ENCODE peak calls at places on chromosome 7, in eight cellular contexts. One of them, this sample, is unnamed.
A peak's percentile ranks its signal among the peaks of the same experiment; 100 is the strongest.

GRCh38 chr7:129950191-129950940 is 2.4 kb downstream of the UBE2H start:
- DNase-seq in foreskin fibroblast: no peak
- DNase-seq in astrocyte of the spinal cord: peak; percentile 45
- DNase-seq in spleen: no peak
- DNase-seq in WTC11: no peak
- DNase-seq in neural progenitor cell: peak; percentile 73
- DNase-seq in kidney: peak; percentile 11
- DNase-seq in AG04449: no peak
- DNase-seq in this sample: no peak

GRCh38 chr7:99380823-99381663 is 6.5 kb downstream of the ARPC1B start:
- DNase-seq in WTC11: no peak
- DNase-seq in AG04449: no peak
- DNase-seq in astrocyte of the spinal cord: no peak
- DNase-seq in neural progenitor cell: no peak
- DNase-seq in spleen: peak; percentile 94
- DNase-seq in foreskin fibroblast: no peak
- DNase-seq in kidney: peak; percentile 83
- DNase-seq in this sample: peak; percentile 67

GRCh38 chr7:63233881-63234280 is 764.8 kb upstream of the ZNF722 start:
- DNase-seq in AG04449: no peak
- DNase-seq in neural progenitor cell: no peak
- DNase-seq in spleen: no peak
- DNase-seq in astrocyte of the spinal cord: no peak
- DNase-seq in foreskin fibroblast: no peak
- DNase-seq in WTC11: no peak
- DNase-seq in kidney: no peak
- DNase-seq in this sample: no peak

GRCh38 chr7:116902811-116903210 is 40.4 kb downstream of the CAPZA2 start:
- DNase-seq in spleen: no peak
- DNase-seq in neural progenitor cell: no peak
- DNase-seq in foreskin fibroblast: no peak
- DNase-seq in kidney: no peak
- DNase-seq in astrocyte of the spinal cord: no peak
- DNase-seq in AG04449: no peak
- DNase-seq in WTC11: no peak
- DNase-seq in this sample: no peak

GRCh38 chr7:139884441-139884840 is 55.4 kb downstream of the TBXAS1 start:
- DNase-seq in kidney: no peak
- DNase-seq in WTC11: no peak
- DNase-seq in neural progenitor cell: no peak
- DNase-seq in spleen: no peak
- DNase-seq in astrocyte of the spinal cord: no peak
- DNase-seq in AG04449: no peak
- DNase-seq in foreskin fibroblast: no peak
- DNase-seq in this sample: no peak

GRCh38 chr7:148729984-148730733 is 31.5 kb downstream of the CUL1 start:
- DNase-seq in astrocyte of the spinal cord: no peak
- DNase-seq in foreskin fibroblast: peak; percentile 38
- DNase-seq in WTC11: no peak
- DNase-seq in neural progenitor cell: no peak
- DNase-seq in AG04449: no peak
- DNase-seq in kidney: no peak
- DNase-seq in spleen: no peak
- DNase-seq in this sample: no peak

GRCh38 chr7:132548489-132549078 is 27.7 kb downstream of the PLXNA4 start:
- DNase-seq in spleen: no peak
- DNase-seq in foreskin fibroblast: peak; percentile 80
- DNase-seq in astrocyte of the spinal cord: peak; percentile 89
- DNase-seq in AG04449: no peak
- DNase-seq in neural progenitor cell: no peak
- DNase-seq in WTC11: no peak
- DNase-seq in kidney: no peak
- DNase-seq in this sample: no peak

GRCh38 chr7:53602817-53603418 is 567.5 kb downstream of the POM121L12 start:
- DNase-seq in AG04449: no peak
- DNase-seq in kidney: no peak
- DNase-seq in astrocyte of the spinal cord: no peak
- DNase-seq in foreskin fibroblast: no peak
- DNase-seq in neural progenitor cell: no peak
- DNase-seq in spleen: no peak
- DNase-seq in WTC11: no peak
- DNase-seq in this sample: no peak

GRCh38 chr7:100156331-100157068 is 2.0 kb downstream of the TRAPPC14 start:
- DNase-seq in spleen: peak; percentile 78
- DNase-seq in AG04449: no peak
- DNase-seq in foreskin fibroblast: no peak
- DNase-seq in kidney: no peak
- DNase-seq in neural progenitor cell: no peak
- DNase-seq in WTC11: no peak
- DNase-seq in astrocyte of the spinal cord: no peak
- DNase-seq in this sample: no peak

GRCh38 chr7:116953727-116954442 is 584 bp downstream of the ST7 start:
- DNase-seq in spleen: peak; percentile 90
- DNase-seq in foreskin fibroblast: peak; percentile 81
- DNase-seq in kidney: peak; percentile 85
- DNase-seq in astrocyte of the spinal cord: peak; percentile 85
- DNase-seq in AG04449: peak; percentile 45
- DNase-seq in WTC11: peak; percentile 54
- DNase-seq in neural progenitor cell: peak; percentile 80
- DNase-seq in this sample: peak; percentile 60

GRCh38 chr7:139704308-139704879 is 73.4 kb downstream of the HIPK2 start:
- DNase-seq in foreskin fibroblast: no peak
- DNase-seq in astrocyte of the spinal cord: no peak
- DNase-seq in WTC11: no peak
- DNase-seq in spleen: no peak
- DNase-seq in kidney: no peak
- DNase-seq in AG04449: no peak
- DNase-seq in neural progenitor cell: no peak
- DNase-seq in this sample: no peak

GRCh38 chr7:95473276-95473985 is 12.3 kb upstream of the ASB4 start:
- DNase-seq in spleen: no peak
- DNase-seq in neural progenitor cell: peak; percentile 81
- DNase-seq in WTC11: no peak
- DNase-seq in kidney: no peak
- DNase-seq in AG04449: no peak
- DNase-seq in foreskin fibroblast: no peak
- DNase-seq in astrocyte of the spinal cord: no peak
- DNase-seq in this sample: no peak

GRCh38 chr7:38964921-38965320 is 12.8 kb upstream of the POU6F2 start:
- DNase-seq in kidney: no peak
- DNase-seq in spleen: no peak
- DNase-seq in neural progenitor cell: no peak
- DNase-seq in foreskin fibroblast: no peak
- DNase-seq in astrocyte of the spinal cord: no peak
- DNase-seq in WTC11: no peak
- DNase-seq in AG04449: no peak
- DNase-seq in this sample: no peak

GRCh38 chr7:45098983-45099839 is 10.4 kb upstream of the NACAD start:
- DNase-seq in neural progenitor cell: no peak
- DNase-seq in spleen: no peak
- DNase-seq in foreskin fibroblast: no peak
- DNase-seq in WTC11: no peak
- DNase-seq in kidney: no peak
- DNase-seq in astrocyte of the spinal cord: no peak
- DNase-seq in AG04449: no peak
- DNase-seq in this sample: no peak

GRCh38 chr7:73387908-73388414 is 45.6 kb upstream of the FZD9 start:
- DNase-seq in foreskin fibroblast: no peak
- DNase-seq in neural progenitor cell: no peak
- DNase-seq in astrocyte of the spinal cord: no peak
- DNase-seq in spleen: no peak
- DNase-seq in AG04449: no peak
- DNase-seq in WTC11: no peak
- DNase-seq in kidney: no peak
- DNase-seq in this sample: no peak

GRCh38 chr7:157411580-157411979 is 74.8 kb downstream of the DNAJB6 start:
- DNase-seq in WTC11: peak; percentile 71
- DNase-seq in AG04449: no peak
- DNase-seq in astrocyte of the spinal cord: no peak
- DNase-seq in foreskin fibroblast: no peak
- DNase-seq in neural progenitor cell: no peak
- DNase-seq in kidney: peak; percentile 32
- DNase-seq in spleen: peak; percentile 63
- DNase-seq in this sample: no peak

GRCh38 chr7:73442903-73443542 is 9.4 kb downstream of the FZD9 start:
- DNase-seq in neural progenitor cell: no peak
- DNase-seq in WTC11: no peak
- DNase-seq in AG04449: no peak
- DNase-seq in foreskin fibroblast: no peak
- DNase-seq in spleen: peak; percentile 69
- DNase-seq in astrocyte of the spinal cord: no peak
- DNase-seq in kidney: no peak
- DNase-seq in this sample: no peak

GRCh38 chr7:116021237-116021636 is 9.3 kb downstream of the TFEC start:
- DNase-seq in kidney: no peak
- DNase-seq in AG04449: no peak
- DNase-seq in neural progenitor cell: no peak
- DNase-seq in foreskin fibroblast: no peak
- DNase-seq in WTC11: no peak
- DNase-seq in astrocyte of the spinal cord: no peak
- DNase-seq in spleen: no peak
- DNase-seq in this sample: no peak

GRCh38 chr7:127673902-127674301 is 21.9 kb downstream of the SND1 start:
- DNase-seq in neural progenitor cell: no peak
- DNase-seq in kidney: no peak
- DNase-seq in spleen: no peak
- DNase-seq in WTC11: no peak
- DNase-seq in astrocyte of the spinal cord: no peak
- DNase-seq in AG04449: no peak
- DNase-seq in foreskin fibroblast: no peak
- DNase-seq in this sample: no peak

GRCh38 chr7:90597879-90598278 is 1.8 kb downstream of the CDK14 start:
- DNase-seq in neural progenitor cell: no peak
- DNase-seq in WTC11: no peak
- DNase-seq in spleen: no peak
- DNase-seq in astrocyte of the spinal cord: no peak
- DNase-seq in kidney: no peak
- DNase-seq in AG04449: no peak
- DNase-seq in foreskin fibroblast: no peak
- DNase-seq in this sample: no peak

GRCh38 chr7:90595341-90595800 is 750 bp upstream of the CDK14 start:
- DNase-seq in foreskin fibroblast: no peak
- DNase-seq in kidney: no peak
- DNase-seq in neural progenitor cell: no peak
- DNase-seq in astrocyte of the spinal cord: peak; percentile 33
- DNase-seq in spleen: no peak
- DNase-seq in AG04449: no peak
- DNase-seq in WTC11: no peak
- DNase-seq in this sample: no peak

GRCh38 chr7:90597527-90597871 is 1.4 kb downstream of the CDK14 start:
- DNase-seq in foreskin fibroblast: no peak
- DNase-seq in kidney: no peak
- DNase-seq in spleen: no peak
- DNase-seq in AG04449: no peak
- DNase-seq in astrocyte of the spinal cord: peak; percentile 54
- DNase-seq in WTC11: no peak
- DNase-seq in neural progenitor cell: peak; percentile 29
- DNase-seq in this sample: no peak

GRCh38 chr7:90595801-90596683 is at the start of gene CDK14:
- DNase-seq in WTC11: peak; percentile 87
- DNase-seq in AG04449: no peak
- DNase-seq in kidney: peak; percentile 89
- DNase-seq in astrocyte of the spinal cord: peak; percentile 70
- DNase-seq in foreskin fibroblast: peak; percentile 63
- DNase-seq in neural progenitor cell: peak; percentile 92
- DNase-seq in spleen: peak; percentile 97
- DNase-seq in this sample: peak; percentile 79

DNA sequence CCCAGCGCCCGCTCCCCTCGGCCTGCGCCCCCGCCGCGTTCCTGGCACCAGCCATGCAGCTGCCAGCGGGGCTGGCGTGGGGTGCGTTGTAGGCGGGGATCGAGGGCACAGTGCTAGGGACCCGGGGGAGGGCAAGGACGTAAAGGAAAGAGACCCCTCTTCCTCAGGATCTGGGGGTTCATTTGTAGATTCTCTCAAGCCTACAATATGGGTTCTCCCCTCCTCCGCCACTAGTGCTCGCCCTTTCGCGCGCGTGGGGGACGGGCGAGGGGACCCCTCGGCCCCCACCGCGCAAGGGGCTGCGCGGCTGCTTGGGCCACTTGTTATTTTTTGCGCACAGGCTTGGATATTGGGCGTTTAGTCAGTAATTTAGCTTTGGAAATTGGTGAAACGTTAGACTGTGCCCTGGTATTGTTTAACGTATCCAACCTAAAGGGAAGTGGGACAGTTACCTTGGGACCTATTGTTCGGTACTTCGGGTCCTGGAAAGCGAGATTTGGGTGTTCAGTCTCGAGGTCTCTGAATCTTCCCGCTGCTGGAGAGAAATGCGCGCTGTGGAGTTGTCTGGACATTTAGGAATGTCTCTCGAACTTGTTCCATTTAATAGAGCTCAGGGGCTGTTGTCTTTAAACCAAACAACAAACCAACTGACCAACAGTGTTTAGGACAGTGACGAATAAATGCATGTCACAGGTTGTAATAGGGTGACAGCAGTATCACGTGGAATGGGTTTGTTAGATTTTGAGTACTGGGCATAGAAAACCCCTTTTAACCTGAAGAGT is 815 bp downstream of the CDK14 start:
- DNase-seq in foreskin fibroblast: no peak
- DNase-seq in astrocyte of the spinal cord: peak; percentile 58
- DNase-seq in WTC11: no peak
- DNase-seq in spleen: no peak
- DNase-seq in kidney: no peak
- DNase-seq in neural progenitor cell: peak; percentile 40
- DNase-seq in AG04449: no peak
- DNase-seq in this sample: no peak
- TF ChIP-seq CTCF in foreskin fibroblast: no peak
- TF ChIP-seq CTCF in astrocyte of the spinal cord: no peak
- TF ChIP-seq CTCF in WTC11: no peak
- TF ChIP-seq CTCF in spleen: no peak
- TF ChIP-seq CTCF in kidney: no peak
- TF ChIP-seq CTCF in neural progenitor cell: no peak
- TF ChIP-seq CTCF in AG04449: no peak
- TF ChIP-seq CTCF in this sample: no peak

GRCh38 chr7:135670179-135670578 is 7.9 kb downstream of the STMP1 start:
- DNase-seq in kidney: no peak
- DNase-seq in neural progenitor cell: no peak
- DNase-seq in foreskin fibroblast: peak; percentile 90
- DNase-seq in WTC11: no peak
- DNase-seq in spleen: no peak
- DNase-seq in astrocyte of the spinal cord: peak; percentile 63
- DNase-seq in AG04449: no peak
- DNase-seq in this sample: no peak
- TF ChIP-seq CTCF in kidney: no peak
- TF ChIP-seq CTCF in neural progenitor cell: no peak
- TF ChIP-seq CTCF in foreskin fibroblast: no peak
- TF ChIP-seq CTCF in WTC11: no peak
- TF ChIP-seq CTCF in spleen: no peak
- TF ChIP-seq CTCF in astrocyte of the spinal cord: no peak
- TF ChIP-seq CTCF in AG04449: no peak
- TF ChIP-seq CTCF in this sample: no peak

GRCh38 chr7:1123721-1124120 is 35.8 kb downstream of the GPER1 start:
- DNase-seq in neural progenitor cell: peak; percentile 89
- DNase-seq in foreskin fibroblast: no peak
- DNase-seq in kidney: peak; percentile 93
- DNase-seq in spleen: no peak
- DNase-seq in AG04449: no peak
- DNase-seq in WTC11: peak; percentile 86
- DNase-seq in astrocyte of the spinal cord: peak; percentile 82
- DNase-seq in this sample: no peak
- TF ChIP-seq CTCF in neural progenitor cell: peak; percentile 69
- TF ChIP-seq CTCF in foreskin fibroblast: peak; percentile 19
- TF ChIP-seq CTCF in kidney: peak; percentile 53
- TF ChIP-seq CTCF in spleen: peak; percentile 57
- TF ChIP-seq CTCF in AG04449: peak; percentile 73
- TF ChIP-seq CTCF in WTC11: no peak
- TF ChIP-seq CTCF in astrocyte of the spinal cord: peak; percentile 73
- TF ChIP-seq CTCF in this sample: no peak

GRCh38 chr7:143256325-143256724 is 6.9 kb upstream of the GSTK1 start:
- DNase-seq in WTC11: no peak
- DNase-seq in astrocyte of the spinal cord: no peak
- DNase-seq in spleen: no peak
- DNase-seq in neural progenitor cell: peak; percentile 9
- DNase-seq in AG04449: no peak
- DNase-seq in kidney: no peak
- DNase-seq in foreskin fibroblast: no peak
- DNase-seq in this sample: no peak
- TF ChIP-seq CTCF in WTC11: no peak
- TF ChIP-seq CTCF in astrocyte of the spinal cord: no peak
- TF ChIP-seq CTCF in spleen: no peak
- TF ChIP-seq CTCF in neural progenitor cell: peak; percentile 25
- TF ChIP-seq CTCF in AG04449: no peak
- TF ChIP-seq CTCF in kidney: no peak
- TF ChIP-seq CTCF in foreskin fibroblast: no peak
- TF ChIP-seq CTCF in this sample: no peak